ENCODE peak calls at places on chromosome 1, in nine cellular contexts. One of them, this sample, is unnamed.
A peak's percentile ranks its signal among the peaks of the same experiment; 100 is the strongest.

GRCh38 chr1:54324031-54324654 is 82.1 kb downstream of the SSBP3 start:
- DNase-seq in brain microvascular endothelial cell: no peak
- DNase-seq in transverse colon: no peak
- DNase-seq in ovary: peak; percentile 66
- DNase-seq in sigmoid colon: peak; percentile 78
- DNase-seq in uterus: peak; percentile 61
- DNase-seq in tibial nerve: no peak
- DNase-seq in fibroblast of lung: no peak
- DNase-seq in colonic mucosa: no peak
- DNase-seq in this sample: no peak

GRCh38 chr1:25442178-25442577 is 11.5 kb downstream of the MACO1 start:
- DNase-seq in brain microvascular endothelial cell: peak; percentile 12
- DNase-seq in ovary: no peak
- DNase-seq in sigmoid colon: no peak
- DNase-seq in uterus: no peak
- DNase-seq in transverse colon: no peak
- DNase-seq in colonic mucosa: no peak
- DNase-seq in fibroblast of lung: no peak
- DNase-seq in tibial nerve: no peak
- DNase-seq in this sample: no peak

GRCh38 chr1:220874201-220874655 is 5.0 kb upstream of the HLX start:
- DNase-seq in uterus: peak; percentile 52
- DNase-seq in sigmoid colon: no peak
- DNase-seq in colonic mucosa: peak; percentile 67
- DNase-seq in tibial nerve: no peak
- DNase-seq in transverse colon: peak; percentile 50
- DNase-seq in fibroblast of lung: peak; percentile 70
- DNase-seq in brain microvascular endothelial cell: peak; percentile 23
- DNase-seq in ovary: no peak
- DNase-seq in this sample: no peak

GRCh38 chr1:223155153-223155552 is 12.1 kb upstream of the TLR5 start:
- DNase-seq in colonic mucosa: no peak
- DNase-seq in uterus: no peak
- DNase-seq in transverse colon: no peak
- DNase-seq in sigmoid colon: no peak
- DNase-seq in ovary: no peak
- DNase-seq in tibial nerve: no peak
- DNase-seq in brain microvascular endothelial cell: no peak
- DNase-seq in fibroblast of lung: no peak
- DNase-seq in this sample: no peak

GRCh38 chr1:7420706-7421105 is 350.4 kb upstream of the VAMP3 start:
- DNase-seq in tibial nerve: peak; percentile 8
- DNase-seq in transverse colon: no peak
- DNase-seq in ovary: peak; percentile 8
- DNase-seq in uterus: peak; percentile 1
- DNase-seq in colonic mucosa: no peak
- DNase-seq in sigmoid colon: peak; percentile 21
- DNase-seq in brain microvascular endothelial cell: no peak
- DNase-seq in fibroblast of lung: no peak
- DNase-seq in this sample: no peak

GRCh38 chr1:115239148-115239820 is 98.8 kb downstream of the NGF start:
- DNase-seq in uterus: no peak
- DNase-seq in colonic mucosa: no peak
- DNase-seq in ovary: no peak
- DNase-seq in fibroblast of lung: peak; percentile 35
- DNase-seq in sigmoid colon: no peak
- DNase-seq in brain microvascular endothelial cell: peak; percentile 43
- DNase-seq in tibial nerve: no peak
- DNase-seq in transverse colon: no peak
- DNase-seq in this sample: no peak

GRCh38 chr1:215273838-215274516 is 191.4 kb downstream of the KCNK2 start:
- DNase-seq in colonic mucosa: no peak
- DNase-seq in ovary: no peak
- DNase-seq in brain microvascular endothelial cell: peak; percentile 11
- DNase-seq in tibial nerve: no peak
- DNase-seq in sigmoid colon: no peak
- DNase-seq in transverse colon: no peak
- DNase-seq in fibroblast of lung: peak; percentile 82
- DNase-seq in uterus: no peak
- DNase-seq in this sample: peak; percentile 35

GRCh38 chr1:180098242-180098995 is 56.2 kb upstream of the QSOX1 start:
- DNase-seq in transverse colon: no peak
- DNase-seq in ovary: no peak
- DNase-seq in tibial nerve: no peak
- DNase-seq in uterus: peak; percentile 36
- DNase-seq in sigmoid colon: peak; percentile 79
- DNase-seq in fibroblast of lung: peak; percentile 97
- DNase-seq in brain microvascular endothelial cell: peak; percentile 53
- DNase-seq in colonic mucosa: no peak
- DNase-seq in this sample: no peak

GRCh38 chr1:46810596-46810995 is 11.8 kb downstream of the CYP4B1 start:
- DNase-seq in ovary: no peak
- DNase-seq in colonic mucosa: no peak
- DNase-seq in transverse colon: no peak
- DNase-seq in brain microvascular endothelial cell: no peak
- DNase-seq in fibroblast of lung: no peak
- DNase-seq in uterus: no peak
- DNase-seq in tibial nerve: no peak
- DNase-seq in sigmoid colon: no peak
- DNase-seq in this sample: no peak

GRCh38 chr1:169024800-169025253 is 81.7 kb upstream of the ATP1B1 start:
- DNase-seq in fibroblast of lung: no peak
- DNase-seq in transverse colon: no peak
- DNase-seq in sigmoid colon: no peak
- DNase-seq in brain microvascular endothelial cell: no peak
- DNase-seq in colonic mucosa: no peak
- DNase-seq in tibial nerve: no peak
- DNase-seq in uterus: no peak
- DNase-seq in ovary: no peak
- DNase-seq in this sample: peak; percentile 70

GRCh38 chr1:7491089-7491817 is 279.8 kb upstream of the VAMP3 start:
- DNase-seq in transverse colon: no peak
- DNase-seq in colonic mucosa: peak; percentile 39
- DNase-seq in tibial nerve: no peak
- DNase-seq in brain microvascular endothelial cell: no peak
- DNase-seq in ovary: no peak
- DNase-seq in uterus: peak; percentile 53
- DNase-seq in sigmoid colon: no peak
- DNase-seq in fibroblast of lung: peak; percentile 70
- DNase-seq in this sample: no peak

GRCh38 chr1:179821524-179821923 is 56.1 kb downstream of the TOR1AIP2 start:
- DNase-seq in tibial nerve: no peak
- DNase-seq in sigmoid colon: peak; percentile 30
- DNase-seq in transverse colon: no peak
- DNase-seq in brain microvascular endothelial cell: no peak
- DNase-seq in fibroblast of lung: no peak
- DNase-seq in uterus: no peak
- DNase-seq in colonic mucosa: no peak
- DNase-seq in ovary: no peak
- DNase-seq in this sample: no peak

GRCh38 chr1:206836111-206836510 is 29.3 kb upstream of the IL20 start:
- DNase-seq in sigmoid colon: no peak
- DNase-seq in uterus: no peak
- DNase-seq in brain microvascular endothelial cell: no peak
- DNase-seq in colonic mucosa: no peak
- DNase-seq in transverse colon: no peak
- DNase-seq in fibroblast of lung: no peak
- DNase-seq in tibial nerve: no peak
- DNase-seq in ovary: no peak
- DNase-seq in this sample: no peak

GRCh38 chr1:54581621-54582035 is 33.6 kb downstream of the ACOT11 start:
- DNase-seq in transverse colon: peak; percentile 89
- DNase-seq in ovary: peak; percentile 95
- DNase-seq in sigmoid colon: peak; percentile 98
- DNase-seq in uterus: peak; percentile 86
- DNase-seq in tibial nerve: peak; percentile 76
- DNase-seq in fibroblast of lung: peak; percentile 82
- DNase-seq in colonic mucosa: peak; percentile 85
- DNase-seq in brain microvascular endothelial cell: peak; percentile 11
- DNase-seq in this sample: peak; percentile 50

GRCh38 chr1:214277704-214278635 is 3.0 kb upstream of the SMYD2 start:
- DNase-seq in fibroblast of lung: no peak
- DNase-seq in uterus: no peak
- DNase-seq in brain microvascular endothelial cell: no peak
- DNase-seq in tibial nerve: no peak
- DNase-seq in transverse colon: no peak
- DNase-seq in colonic mucosa: no peak
- DNase-seq in sigmoid colon: no peak
- DNase-seq in ovary: no peak
- DNase-seq in this sample: no peak

GRCh38 chr1:245493029-245493428 is 338.2 kb downstream of the KIF26B start:
- DNase-seq in transverse colon: no peak
- DNase-seq in colonic mucosa: no peak
- DNase-seq in uterus: no peak
- DNase-seq in tibial nerve: no peak
- DNase-seq in sigmoid colon: no peak
- DNase-seq in brain microvascular endothelial cell: no peak
- DNase-seq in ovary: no peak
- DNase-seq in fibroblast of lung: no peak
- DNase-seq in this sample: no peak
- TF ChIP-seq CTCF in transverse colon: no peak
- TF ChIP-seq CTCF in colonic mucosa: no peak
- TF ChIP-seq CTCF in uterus: no peak
- TF ChIP-seq CTCF in tibial nerve: no peak
- TF ChIP-seq CTCF in sigmoid colon: no peak
- TF ChIP-seq CTCF in brain microvascular endothelial cell: peak; percentile 16
- TF ChIP-seq CTCF in ovary: no peak
- TF ChIP-seq CTCF in fibroblast of lung: peak; percentile 21
- TF ChIP-seq CTCF in this sample: peak; percentile 7

DNA sequence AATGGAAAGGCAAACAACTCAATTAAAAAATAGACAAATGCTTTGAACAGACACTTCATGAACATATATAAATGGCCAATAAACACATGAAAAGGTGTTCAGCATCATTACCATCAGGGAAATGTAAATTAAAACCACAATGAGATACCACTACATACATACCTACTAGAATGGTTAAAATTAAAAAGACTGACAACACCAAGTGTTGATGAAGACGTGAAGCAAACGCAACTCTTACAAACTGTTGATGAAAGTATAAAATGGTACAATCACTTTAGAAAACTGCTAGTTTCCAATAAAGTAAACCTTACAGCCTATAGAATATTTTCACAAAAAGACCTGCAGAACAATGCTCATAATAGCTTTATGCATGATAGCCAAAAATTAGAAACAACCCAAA is 10.1 kb downstream of the EIF2B3 start:
- DNase-seq in sigmoid colon: no peak
- DNase-seq in transverse colon: no peak
- DNase-seq in colonic mucosa: no peak
- DNase-seq in fibroblast of lung: no peak
- DNase-seq in uterus: no peak
- DNase-seq in tibial nerve: no peak
- DNase-seq in brain microvascular endothelial cell: no peak
- DNase-seq in ovary: no peak
- DNase-seq in this sample: no peak
- H3K36me3 ChIP-seq in sigmoid colon: peaks cover 10% of the 10 kb centered on the region
- H3K36me3 ChIP-seq in transverse colon: no peaks in the 10 kb centered on the region
- H3K36me3 ChIP-seq in colonic mucosa: no peaks in the 10 kb centered on the region
- H3K36me3 ChIP-seq in fibroblast of lung: peaks cover 2% of the 10 kb centered on the region
- H3K36me3 ChIP-seq in uterus: no peaks in the 10 kb centered on the region
- H3K36me3 ChIP-seq in tibial nerve: peaks cover 6% of the 10 kb centered on the region
- H3K36me3 ChIP-seq in brain microvascular endothelial cell: peaks cover 19% of the 10 kb centered on the region
- H3K36me3 ChIP-seq in ovary: no peaks in the 10 kb centered on the region
- H3K36me3 ChIP-seq in this sample: peaks cover 1% of the 10 kb centered on the region

DNA sequence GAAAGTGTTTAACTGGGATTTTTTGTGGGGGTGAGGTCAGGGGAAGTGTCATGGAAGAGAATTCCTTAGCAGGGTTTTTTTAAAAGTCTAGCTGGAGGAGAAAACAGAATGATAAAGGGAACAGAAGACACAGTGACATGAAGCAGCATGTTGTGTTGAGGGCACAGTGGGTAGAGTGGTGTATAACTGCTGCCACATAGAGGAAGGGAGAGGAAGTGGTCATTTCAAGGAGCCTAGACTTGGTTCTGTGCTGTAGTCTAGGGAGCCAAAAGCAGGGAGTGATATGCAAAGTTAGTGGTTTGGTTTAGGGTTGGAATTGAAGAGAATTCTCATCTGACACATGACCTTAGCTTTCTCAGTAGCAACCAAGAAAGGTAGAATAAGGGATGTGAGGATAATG is 10.2 kb downstream of the EEIG2 start:
- DNase-seq in tibial nerve: no peak
- DNase-seq in uterus: no peak
- DNase-seq in brain microvascular endothelial cell: no peak
- DNase-seq in colonic mucosa: no peak
- DNase-seq in transverse colon: no peak
- DNase-seq in fibroblast of lung: no peak
- DNase-seq in sigmoid colon: no peak
- DNase-seq in ovary: no peak
- DNase-seq in this sample: no peak
- TF ChIP-seq CTCF in tibial nerve: peak; percentile 12
- TF ChIP-seq CTCF in uterus: no peak
- TF ChIP-seq CTCF in brain microvascular endothelial cell: peak; percentile 60
- TF ChIP-seq CTCF in colonic mucosa: peak; percentile 30
- TF ChIP-seq CTCF in transverse colon: peak; percentile 38
- TF ChIP-seq CTCF in fibroblast of lung: peak; percentile 54
- TF ChIP-seq CTCF in sigmoid colon: no peak
- TF ChIP-seq CTCF in ovary: no peak
- TF ChIP-seq CTCF in this sample: peak; percentile 28

GRCh38 chr1:163195728-163196448 is 6.8 kb downstream of the RGS5 start:
- DNase-seq in sigmoid colon: no peak
- DNase-seq in transverse colon: no peak
- DNase-seq in uterus: no peak
- DNase-seq in tibial nerve: no peak
- DNase-seq in colonic mucosa: no peak
- DNase-seq in ovary: no peak
- DNase-seq in brain microvascular endothelial cell: peak; percentile 64
- DNase-seq in fibroblast of lung: peak; percentile 8
- DNase-seq in this sample: no peak

GRCh38 chr1:163196449-163196787 is 6.3 kb downstream of the RGS5 start:
- DNase-seq in tibial nerve: no peak
- DNase-seq in uterus: no peak
- DNase-seq in fibroblast of lung: no peak
- DNase-seq in ovary: no peak
- DNase-seq in colonic mucosa: no peak
- DNase-seq in sigmoid colon: no peak
- DNase-seq in brain microvascular endothelial cell: no peak
- DNase-seq in transverse colon: no peak
- DNase-seq in this sample: no peak

GRCh38 chr1:163201906-163202305 is 810 bp downstream of the RGS5 start:
- DNase-seq in fibroblast of lung: no peak
- DNase-seq in brain microvascular endothelial cell: no peak
- DNase-seq in colonic mucosa: no peak
- DNase-seq in ovary: no peak
- DNase-seq in tibial nerve: no peak
- DNase-seq in uterus: no peak
- DNase-seq in sigmoid colon: no peak
- DNase-seq in transverse colon: no peak
- DNase-seq in this sample: no peak

GRCh38 chr1:163191301-163191700 is 11.4 kb downstream of the RGS5 start:
- DNase-seq in colonic mucosa: no peak
- DNase-seq in fibroblast of lung: no peak
- DNase-seq in sigmoid colon: no peak
- DNase-seq in ovary: no peak
- DNase-seq in brain microvascular endothelial cell: no peak
- DNase-seq in uterus: no peak
- DNase-seq in tibial nerve: no peak
- DNase-seq in transverse colon: no peak
- DNase-seq in this sample: no peak

DNA sequence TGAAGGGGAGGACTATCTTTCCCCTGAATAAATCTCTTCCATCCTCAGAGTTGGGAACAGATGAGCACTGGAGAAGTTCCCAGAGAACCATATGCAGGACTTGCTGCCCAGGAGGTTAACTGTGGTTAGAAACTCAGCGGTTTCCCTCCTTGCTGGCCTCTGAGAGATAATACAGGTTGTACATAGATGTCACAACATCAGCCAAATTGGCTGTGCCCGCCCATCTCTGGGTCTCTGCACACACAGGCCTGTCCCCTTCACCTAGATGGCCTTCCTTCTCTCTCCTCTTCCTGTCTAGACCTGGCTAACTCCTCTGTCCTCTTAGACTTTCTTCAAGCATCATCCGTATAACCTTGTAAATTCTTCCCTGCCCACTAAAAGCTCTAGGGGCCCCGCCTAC is 5.7 kb downstream of the RGS5 start:
- DNase-seq in tibial nerve: no peak
- DNase-seq in sigmoid colon: no peak
- DNase-seq in uterus: no peak
- DNase-seq in ovary: no peak
- DNase-seq in brain microvascular endothelial cell: no peak
- DNase-seq in colonic mucosa: no peak
- DNase-seq in transverse colon: no peak
- DNase-seq in fibroblast of lung: no peak
- DNase-seq in this sample: no peak
- H3K36me3 ChIP-seq in tibial nerve: no peaks in the 10 kb centered on the region
- H3K36me3 ChIP-seq in sigmoid colon: no peaks in the 10 kb centered on the region
- H3K36me3 ChIP-seq in uterus: no peaks in the 10 kb centered on the region
- H3K36me3 ChIP-seq in ovary: no peaks in the 10 kb centered on the region
- H3K36me3 ChIP-seq in brain microvascular endothelial cell: no peaks in the 10 kb centered on the region
- H3K36me3 ChIP-seq in colonic mucosa: no peaks in the 10 kb centered on the region
- H3K36me3 ChIP-seq in transverse colon: no peaks in the 10 kb centered on the region
- H3K36me3 ChIP-seq in fibroblast of lung: no peaks in the 10 kb centered on the region
- H3K36me3 ChIP-seq in this sample: no peaks in the 10 kb centered on the region